ENCODE peak calls at places on chromosome 2, in six cellular contexts. Y is H1, L is GM12878, O is HepG2, S is K562, C is HCT116. H is an unnamed sample.

GRCh38 chr2:205885492-205886099 is 200.4 kb downstream of the INO80D start:
- DNase-seq in S (peak; percentile 74), L (no peak), O (peak; percentile 65), Y (peak; percentile 98), C (peak; percentile 68), H (peak; percentile 81)

GRCh38 chr2:226551522-226552250 is 247.9 kb downstream of the IRS1 start:
- DNase-seq in L (no peak), O (no peak), Y (no peak), S (no peak), C (no peak), H (no peak)

GRCh38 chr2:42764096-42764495 is at the start of gene OXER1:
- DNase-seq in L (no peak), S (no peak), Y (no peak), C (no peak), O (no peak), H (no peak)

GRCh38 chr2:43985359-43985758 is 10.4 kb downstream of the LRPPRC start:
- DNase-seq in Y (no peak), L (no peak), O (no peak), S (no peak), C (peak; percentile 13), H (no peak)

GRCh38 chr2:106781196-106781595 is 104.8 kb downstream of the ST6GAL2 start:
- DNase-seq in O (no peak), S (no peak), L (no peak), Y (no peak), C (no peak), H (no peak)

GRCh38 chr2:61193670-61194561 is 31.9 kb downstream of the C2orf74 start:
- DNase-seq in O (no peak), L (no peak), C (no peak), Y (no peak), S (no peak), H (no peak)

GRCh38 chr2:205868773-205869333 is 186.6 kb downstream of the NRP2 start:
- DNase-seq in S (no peak), C (no peak), O (no peak), L (no peak), Y (no peak), H (no peak)

GRCh38 chr2:190809876-190810525 is 70.6 kb upstream of the GLS start:
- DNase-seq in L (no peak), O (no peak), Y (no peak), C (no peak), S (no peak), H (no peak)

GRCh38 chr2:53652131-53652530 is 115.5 kb upstream of the CHAC2 start:
- DNase-seq in L (no peak), Y (no peak), S (no peak), O (no peak), C (no peak), H (peak; percentile 16)

GRCh38 chr2:219536425-219536824 is 7.2 kb downstream of the CHPF start:
- DNase-seq in C (no peak), S (no peak), Y (no peak), O (no peak), L (no peak), H (no peak)

GRCh38 chr2:166106431-166107015 is 21.3 kb downstream of the SCN1A start:
- DNase-seq in L (no peak), S (no peak), O (peak; percentile 19), Y (no peak), C (no peak), H (peak; percentile 16)

GRCh38 chr2:95305341-95306058 is 8.4 kb downstream of the KCNIP3 start:
- DNase-seq in S (no peak), O (peak; percentile 48), L (no peak), Y (no peak), C (no peak), H (no peak)

GRCh38 chr2:180983468-180984388 is 3.3 kb downstream of the UBE2E3 start:
- DNase-seq in S (peak; percentile 31), Y (no peak), C (peak; percentile 39), L (no peak), O (peak; percentile 77), H (peak; percentile 42)

GRCh38 chr2:59112258-59112657 is 871.1 kb upstream of the FANCL start:
- DNase-seq in L (no peak), S (no peak), C (no peak), Y (no peak), O (no peak), H (no peak)

GRCh38 chr2:136957044-136957443 is 191.7 kb downstream of the THSD7B start:
- DNase-seq in S (no peak), O (no peak), Y (no peak), L (no peak), C (no peak), H (no peak)

GRCh38 chr2:120472891-120473309 is 127.0 kb downstream of the INHBB start:
- DNase-seq in C (no peak), O (no peak), Y (no peak), L (no peak), S (no peak), H (no peak)

GRCh38 chr2:203975912-203976311 is 39.3 kb downstream of the ICOS start:
- DNase-seq in O (no peak), S (no peak), L (no peak), C (no peak), Y (no peak), H (no peak)

GRCh38 chr2:151766421-151767153 is 32.3 kb upstream of the NEB start:
- DNase-seq in Y (no peak), S (peak; percentile 39), C (no peak), O (no peak), L (no peak), H (no peak)

GRCh38 chr2:219483451-219484342 is 15.0 kb upstream of the GMPPA start:
- DNase-seq in O (no peak), S (no peak), C (no peak), Y (peak; percentile 72), L (no peak), H (no peak)

GRCh38 chr2:217650716-217651360 is 352.0 kb downstream of the TNS1 start:
- DNase-seq in S (peak; percentile 29), O (peak; percentile 59), Y (peak; percentile 54), C (peak; percentile 60), L (no peak), H (peak; percentile 90)

GRCh38 chr2:236636261-236636660 is 66.6 kb downstream of the ACKR3 start:
- DNase-seq in L (no peak), Y (no peak), O (no peak), C (no peak), S (no peak), H (no peak)

GRCh38 chr2:111618953-111619902 is 264.8 kb downstream of the ANAPC1 start:
- DNase-seq in C (peak; percentile 21), S (no peak), Y (no peak), L (no peak), O (peak; percentile 82), H (no peak)

GRCh38 chr2:135256531-135257258 is 204.6 kb downstream of the RAB3GAP1 start:
- DNase-seq in S (no peak), O (no peak), C (no peak), L (no peak), Y (no peak), H (no peak)

GRCh38 chr2:160646684-160647444 is 153.3 kb upstream of the RBMS1 start:
- DNase-seq in Y (no peak), L (no peak), S (no peak), C (no peak), O (no peak), H (peak; percentile 28)

GRCh38 chr2:47043891-47044239 is 111.2 kb downstream of the STPG4 start:
- DNase-seq in O (no peak), C (no peak), L (no peak), S (no peak), Y (no peak), H (no peak)

GRCh38 chr2:112794841-112795240 is 10.5 kb upstream of the IL1A start:
- DNase-seq in O (no peak), Y (no peak), S (no peak), C (no peak), L (no peak), H (no peak)

GRCh38 chr2:240235149-240235803 is 94.8 kb upstream of the OTOS start:
- DNase-seq in S (no peak), L (no peak), O (no peak), Y (peak; percentile 36), C (no peak), H (no peak)

GRCh38 chr2:72755647-72756423 is 70.0 kb downstream of the EXOC6B start:
- DNase-seq in Y (no peak), O (peak; percentile 17), L (no peak), S (no peak), C (no peak), H (no peak)

GRCh38 chr2:44598731-44599529 is 237.2 kb downstream of the CAMKMT start:
- DNase-seq in C (no peak), Y (no peak), S (no peak), O (no peak), L (no peak), H (no peak)

GRCh38 chr2:74290066-74290465 is 53.1 kb downstream of the SLC4A5 start:
- DNase-seq in C (no peak), S (no peak), Y (no peak), L (no peak), O (no peak), H (no peak)

GRCh38 chr2:121088251-121089004 is 196.6 kb downstream of the TFCP2L1 start:
- DNase-seq in S (no peak), L (no peak), O (no peak), C (no peak), Y (no peak), H (no peak)

GRCh38 chr2:14681608-14682007 is 49.1 kb downstream of the LRATD1 start:
- DNase-seq in O (no peak), C (no peak), Y (no peak), L (no peak), S (no peak), H (no peak)
- TF ChIP-seq YY1 in O (no peak), C (no peak), Y (no peak), L (no peak), S (no peak), H (no peak)

GRCh38 chr2:19949071-19949470 is 40.8 kb downstream of the WDR35 start:
- DNase-seq in S (no peak), Y (no peak), O (no peak), L (no peak), C (no peak), H (no peak)
- TF ChIP-seq ZNF274 in S (no peak), Y (no peak), O (no peak), L (no peak), C (no peak), H (no peak)

GRCh38 chr2:67389788-67390187 is 7.3 kb upstream of the ETAA1 start:
- DNase-seq in L (no peak), O (no peak), S (no peak), Y (no peak), C (no peak), H (no peak)
- TF ChIP-seq YY1 in L (no peak), O (no peak), S (no peak), Y (no peak), C (no peak), H (no peak)

GRCh38 chr2:133377599-133377998 is 190.7 kb downstream of the NCKAP5 start:
- DNase-seq in S (no peak), Y (no peak), L (no peak), O (no peak), C (no peak), H (peak; percentile 32)
- TF ChIP-seq ZNF274 in S (no peak), Y (no peak), L (no peak), O (no peak), C (no peak), H (no peak)

GRCh38 chr2:38997784-38998183 is 108.1 kb downstream of the ARHGEF33 start:
- DNase-seq in C (no peak), O (peak; percentile 14), L (no peak), Y (no peak), S (no peak), H (no peak)
- TF ChIP-seq YY1 in C (no peak), O (no peak), L (no peak), Y (no peak), S (no peak), H (no peak)